ENCODE peak calls at places on chromosomes 5 and 9, in four cellular contexts. M is GM10248, F is retinal pigment epithelial cell, N is NCI-H1092. H is an unnamed sample.

GRCh38 chr5:93677344-93678021 is 63.9 kb downstream of the POU5F2 start:
- DNase-seq in M (no peak), F (peak), N (peak), H (no peak)

GRCh38 chr9:127628644-127629467 is 16.8 kb downstream of the STXBP1 start:
- DNase-seq in M (no peak), F (no peak), N (no peak), H (no peak)

GRCh38 chr9:19229725-19230355 is 653 bp upstream of the DENND4C start:
- DNase-seq in M (no peak), F (peak), N (peak), H (peak)

GRCh38 chr5:120614512-120614911 is 150.4 kb downstream of the PRR16 start:
- DNase-seq in M (no peak), F (peak), N (no peak), H (no peak)

GRCh38 chr9:122393284-122393983 is 22.6 kb downstream of the PTGS1 start:
- DNase-seq in M (no peak), F (no peak), N (no peak), H (no peak)

GRCh38 chr5:58816181-58816731 is 233.4 kb downstream of the RAB3C start:
- DNase-seq in M (no peak), F (no peak), N (no peak), H (no peak)

GRCh38 chr5:148976569-148977321 is 86.1 kb downstream of the SH3TC2 start:
- DNase-seq in M (no peak), F (no peak), N (no peak), H (no peak)

GRCh38 chr9:137045294-137046093 is 483 bp downstream of the NPDC1 start:
- DNase-seq in M (no peak), F (no peak), N (no peak), H (peak)

GRCh38 chr9:87270241-87271234 is 227.1 kb upstream of the DAPK1 start:
- DNase-seq in M (no peak), F (peak), N (no peak), H (no peak)

GRCh38 chr5:150632305-150633160 is 7.9 kb upstream of the SYNPO start:
- DNase-seq in M (no peak), F (no peak), N (no peak), H (no peak)

GRCh38 chr5:172055996-172056395 is 49.6 kb upstream of the FBXW11 start:
- DNase-seq in M (no peak), F (no peak), N (no peak), H (no peak)

GRCh38 chr5:76958976-76959767 is 6.3 kb downstream of the CRHBP start:
- DNase-seq in M (no peak), F (peak), N (no peak), H (no peak)

GRCh38 chr5:76415855-76416254 is 12.8 kb downstream of the IQGAP2 start:
- DNase-seq in M (no peak), F (no peak), N (no peak), H (no peak)

GRCh38 chr9:125854553-125855275 is 107.5 kb downstream of the PBX3 start:
- DNase-seq in M (no peak), F (no peak), N (no peak), H (no peak)

GRCh38 chr9:87382902-87383301 is 114.8 kb upstream of the DAPK1 start:
- DNase-seq in M (no peak), F (no peak), N (no peak), H (no peak)

GRCh38 chr5:172953776-172954189 is 5.4 kb upstream of the RPL26L1 start:
- DNase-seq in M (no peak), F (no peak), N (no peak), H (no peak)

GRCh38 chr5:112475747-112476435 is 56.8 kb upstream of the EPB41L4A start:
- DNase-seq in M (no peak), F (peak), N (no peak), H (no peak)

GRCh38 chr9:35870351-35870923 is at the start of gene OR13J1:
- DNase-seq in M (no peak), F (no peak), N (no peak), H (no peak)

GRCh38 chr5:80083115-80083890 is 48.2 kb downstream of the THBS4 start:
- DNase-seq in M (peak), F (peak), N (peak), H (peak)

GRCh38 chr5:176337913-176338312 is 23.7 kb downstream of the KIAA1191 start:
- DNase-seq in M (no peak), F (no peak), N (no peak), H (no peak)

GRCh38 chr5:92887254-92887653 is 693.8 kb downstream of the NR2F1-AS1 start:
- DNase-seq in M (no peak), F (no peak), N (no peak), H (no peak)

GRCh38 chr5:180333661-180334060 is 19.5 kb downstream of the GFPT2 start:
- DNase-seq in M (no peak), F (no peak), N (no peak), H (no peak)

GRCh38 chr9:93061791-93062299 is 3.3 kb downstream of the SUSD3 start:
- DNase-seq in M (peak), F (no peak), N (no peak), H (no peak)

GRCh38 chr9:7083192-7083591 is 325.4 kb downstream of the KDM4C start:
- DNase-seq in M (no peak), F (no peak), N (no peak), H (no peak)

GRCh38 chr9:115292584-115293271 is 174.8 kb upstream of the TNC start:
- DNase-seq in M (no peak), F (peak), N (no peak), H (no peak)

GRCh38 chr9:136538599-136539426 is 7.0 kb downstream of the NOTCH1 start:
- DNase-seq in M (peak), F (no peak), N (no peak), H (peak)

GRCh38 chr9:92974161-92974661 is 26.9 kb downstream of the FGD3 start:
- DNase-seq in M (peak), F (peak), N (no peak), H (no peak)

GRCh38 chr9:72557549-72557948 is 36.1 kb downstream of the TMC1 start:
- DNase-seq in M (no peak), F (no peak), N (no peak), H (no peak)

GRCh38 chr5:149325894-149326293 is 19.4 kb upstream of the GRPEL2 start:
- DNase-seq in M (no peak), F (no peak), N (no peak), H (no peak)

H was measured in naive thymus-derived CD4-positive, alpha-beta T cell.